ENCODE peak calls at places on chromosomes 11 and 22, in nine cellular contexts. A is AG04450; T is T follicular helper cell; B is retina; I is activated CD4-positive, CD25-positive, alpha-beta regulatory T cell; W is activated T-cell treated with anti-CD3 and anti-CD28 coated beads, Interleukin-2, amount 50 U/mL, for 72 hours; Q is HuH-7; M is sciatic nerve; L is Right ventricle myocardium superior. O is an unnamed sample.

GRCh38 chr11:132886335-132886734 is 646.0 kb downstream of the OPCML start:
- DNase-seq in B (no peak), Q (no peak), T (no peak), A (peak), I (no peak), M (no peak), L (no peak), W (no peak), O (no peak)

GRCh38 chr11:111344032-111344431 is 35.0 kb downstream of the POU2AF1 start:
- DNase-seq in T (no peak), L (peak), B (no peak), A (no peak), I (no peak), M (peak), Q (no peak), W (no peak), O (no peak)

GRCh38 chr22:32325811-32326237 is 31.8 kb upstream of the RFPL3 start:
- DNase-seq in Q (no peak), M (no peak), B (no peak), I (no peak), L (no peak), W (no peak), T (no peak), A (no peak), O (no peak)

GRCh38 chr11:33942954-33943353 is 51.1 kb upstream of the LMO2 start:
- DNase-seq in T (no peak), A (no peak), Q (no peak), L (peak), W (no peak), I (no peak), B (no peak), M (peak), O (peak)

GRCh38 chr11:17561466-17562001 is 14.5 kb downstream of the OTOG start:
- DNase-seq in L (no peak), B (no peak), Q (no peak), T (no peak), W (no peak), A (no peak), I (no peak), M (peak), O (no peak)

GRCh38 chr22:32991353-32992115 is 66.6 kb downstream of the SYN3 start:
- DNase-seq in I (no peak), M (no peak), L (peak), T (no peak), A (no peak), Q (no peak), B (peak), W (no peak), O (no peak)

GRCh38 chr11:47950396-47950795 is 30.0 kb upstream of the PTPRJ start:
- DNase-seq in B (no peak), L (no peak), T (peak), Q (no peak), I (peak), A (no peak), M (no peak), W (peak), O (no peak)

GRCh38 chr11:114172871-114173444 is 113.4 kb downstream of the ZBTB16 start:
- DNase-seq in Q (no peak), T (no peak), L (peak), M (no peak), W (no peak), I (no peak), A (no peak), B (no peak), O (no peak)

GRCh38 chr11:59559886-59560285 is 48.5 kb downstream of the OR4D9 start:
- DNase-seq in T (no peak), L (no peak), A (no peak), W (no peak), B (no peak), Q (peak), M (no peak), I (no peak), O (no peak)

GRCh38 chr11:83157755-83158473 is 983 bp downstream of the PCF11 start:
- DNase-seq in T (peak), M (peak), B (peak), W (peak), L (peak), A (no peak), I (peak), Q (no peak), O (peak)

GRCh38 chr11:80096736-80097135 is 655.9 kb upstream of the TENM4 start:
- DNase-seq in L (no peak), M (no peak), T (no peak), W (no peak), I (no peak), Q (no peak), A (peak), B (no peak), O (no peak)

GRCh38 chr11:34833602-34834001 is 82.6 kb downstream of the APIP start:
- DNase-seq in Q (no peak), T (no peak), M (no peak), W (no peak), L (no peak), B (no peak), A (no peak), I (no peak), O (no peak)

GRCh38 chr11:122748968-122749687 is 89.2 kb upstream of the CRTAM start:
- DNase-seq in M (no peak), L (no peak), I (peak), B (no peak), A (peak), Q (no peak), T (no peak), W (peak), O (peak)

GRCh38 chr22:28375761-28376534 is 303.7 kb downstream of the TTC28 start:
- DNase-seq in B (no peak), I (no peak), Q (no peak), W (no peak), A (no peak), L (no peak), M (no peak), T (no peak), O (no peak)